ENCODE peak calls at places on chromosomes 4 and X, in five cellular contexts. One of them, this sample, is unnamed.
A peak's percentile ranks its signal among the peaks of the same experiment; 100 is the strongest.

GRCh38 chrX:66676990-66677389 is 38.1 kb upstream of the EDA2R start:
- DNase-seq in cardiac muscle cell: no peak
- DNase-seq in anterior cingulate cortex: no peak
- DNase-seq in neural crest cell: no peak
- DNase-seq in COR-L47: no peak
- DNase-seq in this sample: no peak

GRCh38 chr4:164937576-164938270 is 39.7 kb downstream of the TRIM61 start:
- DNase-seq in neural crest cell: no peak
- DNase-seq in anterior cingulate cortex: no peak
- DNase-seq in cardiac muscle cell: peak; percentile 11
- DNase-seq in COR-L47: no peak
- DNase-seq in this sample: no peak

GRCh38 chrX:115948018-115948923 is 222.3 kb upstream of the AGTR2 start:
- DNase-seq in cardiac muscle cell: no peak
- DNase-seq in neural crest cell: no peak
- DNase-seq in COR-L47: no peak
- DNase-seq in anterior cingulate cortex: no peak
- DNase-seq in this sample: no peak

GRCh38 chrX:100731441-100732281 is at the start of gene SYTL4:
- DNase-seq in neural crest cell: peak; percentile 6
- DNase-seq in cardiac muscle cell: peak; percentile 28
- DNase-seq in anterior cingulate cortex: no peak
- DNase-seq in COR-L47: no peak
- DNase-seq in this sample: no peak

GRCh38 chr4:104064650-104065577 is 345.1 kb upstream of the TACR3 start:
- DNase-seq in anterior cingulate cortex: no peak
- DNase-seq in COR-L47: peak; percentile 68
- DNase-seq in neural crest cell: peak; percentile 55
- DNase-seq in cardiac muscle cell: peak; percentile 73
- DNase-seq in this sample: no peak

GRCh38 chr4:24666316-24666715 is 82.0 kb upstream of the DHX15 start:
- DNase-seq in neural crest cell: no peak
- DNase-seq in COR-L47: no peak
- DNase-seq in cardiac muscle cell: no peak
- DNase-seq in anterior cingulate cortex: no peak
- DNase-seq in this sample: no peak

GRCh38 chr4:134024251-134024650 is 177.3 kb downstream of the PABPC4L start:
- DNase-seq in neural crest cell: no peak
- DNase-seq in anterior cingulate cortex: no peak
- DNase-seq in cardiac muscle cell: peak; percentile 23
- DNase-seq in COR-L47: peak; percentile 2
- DNase-seq in this sample: no peak

GRCh38 chr4:155900402-155900801 is 3.1 kb upstream of the TDO2 start:
- DNase-seq in neural crest cell: no peak
- DNase-seq in COR-L47: no peak
- DNase-seq in cardiac muscle cell: no peak
- DNase-seq in anterior cingulate cortex: no peak
- DNase-seq in this sample: no peak

GRCh38 chr4:41799126-41799525 is 50.6 kb upstream of the PHOX2B start:
- DNase-seq in COR-L47: no peak
- DNase-seq in neural crest cell: no peak
- DNase-seq in anterior cingulate cortex: no peak
- DNase-seq in cardiac muscle cell: no peak
- DNase-seq in this sample: no peak

GRCh38 chr4:58809366-58809765 is 1699.2 kb upstream of the IGFBP7 start:
- DNase-seq in COR-L47: no peak
- DNase-seq in anterior cingulate cortex: no peak
- DNase-seq in cardiac muscle cell: no peak
- DNase-seq in neural crest cell: no peak
- DNase-seq in this sample: no peak

GRCh38 chrX:147912093-147912801 is 528 bp downstream of the FMR1 start:
- DNase-seq in anterior cingulate cortex: peak; percentile 22
- DNase-seq in COR-L47: peak; percentile 4
- DNase-seq in neural crest cell: peak; percentile 16
- DNase-seq in cardiac muscle cell: peak; percentile 57
- DNase-seq in this sample: no peak

GRCh38 chr4:142274137-142274536 is 572.0 kb downstream of the INPP4B start:
- DNase-seq in neural crest cell: no peak
- DNase-seq in cardiac muscle cell: no peak
- DNase-seq in anterior cingulate cortex: no peak
- DNase-seq in COR-L47: no peak
- DNase-seq in this sample: no peak

This sample was measured in activated CD8-positive, alpha-beta memory T cell treated with anti-CD3 and anti-CD28 coated beads for 1 hour.